ENCODE peak calls at places on chromosomes 1 and 21, in six cellular contexts. C, V, G, F, U and L are unnamed samples.

GRCh38 chr1:54934869-54935268 is 45.6 kb upstream of the TMEM61 start:
- DNase-seq in C (no peak), V (no peak), G (no peak), F (no peak), U (peak), L (no peak)

GRCh38 chr1:48450505-48450904 is 21.5 kb downstream of the SPATA6 start:
- DNase-seq in C (no peak), V (no peak), G (no peak), F (no peak), U (no peak), L (no peak)

GRCh38 chr1:46520063-46520911 is 30.7 kb downstream of the DMBX1 start:
- DNase-seq in C (no peak), V (no peak), G (no peak), F (no peak), U (peak), L (no peak)

GRCh38 chr1:82052563-82052962 is 251.8 kb downstream of the ADGRL2 start:
- DNase-seq in C (no peak), V (no peak), G (no peak), F (no peak), U (no peak), L (no peak)

GRCh38 chr1:169630006-169630405 is at the start of gene SELP:
- DNase-seq in C (no peak), V (no peak), G (no peak), F (no peak), U (no peak), L (no peak)

GRCh38 chr1:200336111-200336845 is 73.6 kb downstream of the ZNF281 start:
- DNase-seq in C (no peak), V (no peak), G (no peak), F (no peak), U (peak), L (no peak)

GRCh38 chr1:89125571-89126233 is at the start of gene GBP2:
- DNase-seq in C (no peak), V (no peak), G (no peak), F (no peak), U (peak), L (no peak)

GRCh38 chr1:53336146-53336545 is 8.3 kb upstream of the LRP8 start:
- DNase-seq in C (no peak), V (peak), G (no peak), F (no peak), U (no peak), L (no peak)

GRCh38 chr1:246398126-246398813 is 108.8 kb downstream of the SMYD3 start:
- DNase-seq in C (peak), V (no peak), G (no peak), F (peak), U (no peak), L (no peak)

GRCh38 chr1:224510880-224511645 is 76.5 kb upstream of the WDR26 start:
- DNase-seq in C (no peak), V (no peak), G (no peak), F (no peak), U (peak), L (no peak)

GRCh38 chr1:48469616-48470500 is 2.1 kb downstream of the SPATA6 start:
- DNase-seq in C (peak), V (peak), G (peak), F (peak), U (peak), L (no peak)

GRCh38 chr1:905811-906531 is 17.8 kb upstream of the SAMD11 start:
- DNase-seq in C (peak), V (peak), G (no peak), F (no peak), U (no peak), L (no peak)

GRCh38 chr1:183783342-183783741 is 21.6 kb upstream of the RGL1 start:
- DNase-seq in C (no peak), V (no peak), G (no peak), F (no peak), U (peak), L (no peak)

GRCh38 chr1:153535664-153536585 is at the start of gene S100A6:
- DNase-seq in C (peak), V (peak), G (peak), F (peak), U (peak), L (peak)

GRCh38 chr1:31762726-31763670 is 1.1 kb downstream of the ADGRB2 start:
- DNase-seq in C (peak), V (no peak), G (peak), F (peak), U (peak), L (no peak)

GRCh38 chr21:34833465-34833864 is 164.7 kb downstream of the CLIC6 start:
- DNase-seq in C (no peak), V (no peak), G (no peak), F (no peak), U (no peak), L (no peak)

GRCh38 chr1:6491480-6491962 is at the start of gene PLEKHG5:
- DNase-seq in C (no peak), V (no peak), G (no peak), F (no peak), U (peak), L (no peak)

GRCh38 chr1:79711001-79711431 is 704.5 kb upstream of the ADGRL4 start:
- DNase-seq in C (no peak), V (no peak), G (no peak), F (no peak), U (peak), L (no peak)

GRCh38 chr1:25879675-25880074 is 4.2 kb upstream of the PAQR7 start:
- DNase-seq in C (no peak), V (no peak), G (no peak), F (peak), U (no peak), L (no peak)

GRCh38 chr21:21730524-21730923 is 732.3 kb downstream of the NCAM2 start:
- DNase-seq in C (no peak), V (no peak), G (no peak), F (no peak), U (peak), L (no peak)

GRCh38 chr1:53765656-53766055 is 26.7 kb upstream of the GLIS1 start:
- DNase-seq in C (no peak), V (no peak), G (no peak), F (no peak), U (peak), L (no peak)

GRCh38 chr1:208243851-208244583 is at the start of gene PLXNA2:
- DNase-seq in C (peak), V (peak), G (peak), F (peak), U (peak), L (peak)

GRCh38 chr1:214447557-214447871 is 103.9 kb downstream of the PTPN14 start:
- DNase-seq in C (no peak), V (no peak), G (no peak), F (no peak), U (no peak), L (no peak)

GRCh38 chr1:53642215-53642555 is 96.8 kb downstream of the GLIS1 start:
- DNase-seq in C (no peak), V (no peak), G (peak), F (no peak), U (no peak), L (no peak)

GRCh38 chr1:181090653-181091126 is 2.2 kb downstream of the IER5 start:
- DNase-seq in C (peak), V (no peak), G (no peak), F (no peak), U (no peak), L (no peak)

DNA sequence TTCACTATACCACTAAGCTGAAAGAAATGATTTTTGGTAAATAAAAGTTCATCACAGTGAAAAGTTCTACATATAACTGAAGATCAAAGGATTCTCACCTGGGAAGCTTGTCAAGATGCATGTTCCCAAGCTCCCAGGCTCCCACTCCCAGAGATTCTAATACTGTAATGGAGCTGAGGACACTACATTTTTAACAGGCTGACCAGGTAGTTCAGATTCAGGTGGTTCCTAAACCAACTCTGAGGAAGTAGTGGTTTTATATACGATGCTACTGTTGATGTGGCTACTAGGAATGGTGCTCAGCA is 29.6 kb downstream of the MRPL39 start:
- DNase-seq in C (no peak), V (no peak), G (no peak), F (no peak), U (no peak), L (no peak)
- TF ChIP-seq POLR2A in C (no peak), V (no peak), G (no peak), F (no peak), U (no peak), L (no peak)

GRCh38 chr1:2375923-2376260 is 15.5 kb downstream of the MORN1 start:
- DNase-seq in C (no peak), V (no peak), G (no peak), F (no peak), U (no peak), L (no peak)
- H3K4me3 ChIP-seq in C (no peak), V (no peak), G (no peak), F (no peak), U (no peak), L (no peak)

DNA sequence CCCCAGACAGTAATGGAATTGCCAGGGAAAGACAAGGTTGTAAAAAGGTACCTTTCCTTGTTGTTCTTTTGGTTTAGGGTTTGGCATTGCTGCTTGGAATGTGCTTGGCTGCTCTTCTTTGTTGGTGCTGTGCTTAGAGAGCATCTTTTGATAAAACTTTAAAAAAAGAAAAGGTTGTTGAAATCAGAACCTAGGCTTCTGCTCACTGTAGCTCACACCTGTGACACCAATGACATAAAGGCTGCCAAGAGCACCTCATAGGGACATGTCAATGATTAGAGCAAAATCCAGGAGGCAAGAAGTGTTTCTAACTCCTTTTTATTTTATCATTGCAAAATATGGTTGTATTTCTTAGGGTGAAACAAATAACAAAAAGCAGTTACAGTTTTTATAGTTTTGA is 28.9 kb downstream of the CLEC20A start:
- DNase-seq in C (no peak), V (no peak), G (no peak), F (no peak), U (no peak), L (no peak)
- TF ChIP-seq CTCF in C (no peak), V (no peak), G (no peak), F (no peak), U (no peak), L (no peak)

GRCh38 chr1:71312545-71312944 is 231.7 kb upstream of the ZRANB2 start:
- DNase-seq in C (no peak), V (no peak), G (no peak), F (no peak), U (no peak), L (no peak)

GRCh38 chr1:71304125-71304524 is 223.3 kb upstream of the ZRANB2 start:
- DNase-seq in C (no peak), V (no peak), G (no peak), F (no peak), U (no peak), L (no peak)

GRCh38 chr1:71303617-71304041 is 222.8 kb upstream of the ZRANB2 start:
- DNase-seq in C (no peak), V (no peak), G (no peak), F (no peak), U (no peak), L (no peak)

GRCh38 chr1:71311396-71311795 is 230.6 kb upstream of the ZRANB2 start:
- DNase-seq in C (no peak), V (no peak), G (no peak), F (no peak), U (no peak), L (no peak)

GRCh38 chr1:71307451-71307850 is 226.6 kb upstream of the ZRANB2 start:
- DNase-seq in C (peak), V (no peak), G (no peak), F (no peak), U (peak), L (no peak)
- TF ChIP-seq POLR2A in C (no peak), V (no peak), G (no peak), F (no peak), U (no peak), L (no peak)